ENCODE peak calls at places on chromosomes 11 and 22, in ten cellular contexts. I is caudate nucleus; J is AG09319; Z is ACHN; G is activated CD4-positive, alpha-beta T cell treated with anti-CD3 and anti-CD28 coated beads, Interleukin-2, amount 10 ng/mL, durations not matched to agents 7 days and 5 days; B is CD4-positive, alpha-beta T cell; R is D721Med; M is NCI-H526 treated with DMSO at 0.1 percent for 48 hours; A is stimulated activated CD8-positive, alpha-beta memory T cell treated with anti-CD3 and anti-CD28 coated beads, Interleukin-4, amount 100 ng/mL, for 4 hours; L is activated CD4-positive, CD25-positive, alpha-beta regulatory T cell. W is an unnamed sample.

GRCh38 chr11:94046796-94047195 is 25.6 kb downstream of the HEPHL1 start:
- DNase-seq in I (no peak), J (no peak), Z (no peak), G (no peak), B (no peak), R (no peak), M (no peak), A (no peak), L (no peak), W (no peak)

GRCh38 chr22:49788492-49788891 is 39.2 kb downstream of the BRD1 start:
- DNase-seq in I (no peak), J (no peak), Z (no peak), G (peak; percentile 34), B (no peak), R (no peak), M (no peak), A (no peak), L (no peak), W (no peak)

GRCh38 chr11:106249857-106250256 is 172.4 kb downstream of the AASDHPPT start:
- DNase-seq in I (no peak), J (no peak), Z (no peak), G (no peak), B (no peak), R (no peak), M (no peak), A (no peak), L (no peak), W (no peak)

GRCh38 chr11:128660957-128661356 is 32.9 kb upstream of the FLI1 start:
- DNase-seq in I (no peak), J (no peak), Z (no peak), G (no peak), B (no peak), R (no peak), M (no peak), A (no peak), L (no peak), W (no peak)

GRCh38 chr11:13238879-13239514 is 38.6 kb upstream of the BMAL1 start:
- DNase-seq in I (no peak), J (no peak), Z (peak; percentile 59), G (peak; percentile 68), B (peak; percentile 24), R (no peak), M (peak; percentile 17), A (peak; percentile 16), L (peak; percentile 5), W (peak; percentile 48)

GRCh38 chr22:30705710-30706651 is 11.3 kb downstream of the OSBP2 start:
- DNase-seq in I (no peak), J (peak; percentile 87), Z (no peak), G (no peak), B (no peak), R (no peak), M (no peak), A (no peak), L (no peak), W (peak; percentile 8)

GRCh38 chr11:77402218-77402556 is 71.7 kb downstream of the PAK1 start:
- DNase-seq in I (no peak), J (no peak), Z (no peak), G (no peak), B (no peak), R (no peak), M (no peak), A (no peak), L (no peak), W (no peak)

GRCh38 chr22:27494821-27495220 is 306.7 kb downstream of the MN1 start:
- DNase-seq in I (no peak), J (no peak), Z (no peak), G (no peak), B (no peak), R (no peak), M (no peak), A (no peak), L (no peak), W (no peak)

GRCh38 chr22:28441720-28442263 is 237.8 kb downstream of the TTC28 start:
- DNase-seq in I (no peak), J (no peak), Z (peak; percentile 2), G (no peak), B (no peak), R (no peak), M (no peak), A (no peak), L (no peak), W (no peak)

GRCh38 chr11:102452461-102453285 is at the start of gene TMEM123:
- DNase-seq in I (peak; percentile 76), J (no peak), Z (peak; percentile 78), G (peak; percentile 96), B (peak; percentile 89), R (peak; percentile 24), M (peak; percentile 78), A (peak; percentile 75), L (peak; percentile 86), W (peak; percentile 89)

GRCh38 chr11:8016396-8016949 is 29.3 kb downstream of the EIF3F start:
- DNase-seq in I (no peak), J (no peak), Z (no peak), G (no peak), B (no peak), R (no peak), M (no peak), A (no peak), L (no peak), W (no peak)

GRCh38 chr22:37212174-37212906 is at the start of gene SSTR3:
- DNase-seq in I (no peak), J (no peak), Z (no peak), G (no peak), B (no peak), R (no peak), M (no peak), A (no peak), L (no peak), W (no peak)

GRCh38 chr11:45025716-45026492 is 75.2 kb upstream of the TP53I11 start:
- DNase-seq in I (no peak), J (no peak), Z (no peak), G (peak; percentile 16), B (no peak), R (no peak), M (no peak), A (no peak), L (no peak), W (no peak)

GRCh38 chr11:128482512-128483191 is 104.7 kb downstream of the ETS1 start:
- DNase-seq in I (no peak), J (peak; percentile 70), Z (no peak), G (peak; percentile 62), B (peak; percentile 69), R (no peak), M (no peak), A (no peak), L (no peak), W (peak; percentile 59)

GRCh38 chr11:120339394-120339890 is 3.2 kb downstream of the ARHGEF12 start:
- DNase-seq in I (no peak), J (no peak), Z (peak; percentile 31), G (peak; percentile 14), B (no peak), R (no peak), M (peak; percentile 89), A (no peak), L (no peak), W (no peak)

GRCh38 chr11:83241291-83241946 is 44.7 kb downstream of the CCDC90B start:
- DNase-seq in I (no peak), J (peak; percentile 23), Z (peak; percentile 70), G (peak; percentile 17), B (no peak), R (no peak), M (peak; percentile 53), A (no peak), L (no peak), W (no peak)

GRCh38 chr11:132101861-132102260 is 731.4 kb downstream of the NTM start:
- DNase-seq in I (no peak), J (no peak), Z (no peak), G (no peak), B (no peak), R (no peak), M (no peak), A (no peak), L (no peak), W (no peak)

GRCh38 chr22:26416670-26417270 is 12.3 kb upstream of the ASPHD2 start:
- DNase-seq in I (no peak), J (no peak), Z (peak; percentile 86), G (no peak), B (no peak), R (no peak), M (no peak), A (no peak), L (no peak), W (no peak)

GRCh38 chr11:15945726-15946125 is 410.6 kb downstream of the SOX6 start:
- DNase-seq in I (no peak), J (no peak), Z (no peak), G (no peak), B (no peak), R (no peak), M (no peak), A (no peak), L (no peak), W (no peak)

GRCh38 chr11:2726964-2727363 is 27.2 kb upstream of the KCNQ1OT1 start:
- DNase-seq in I (no peak), J (no peak), Z (no peak), G (no peak), B (no peak), R (no peak), M (no peak), A (no peak), L (no peak), W (no peak)

GRCh38 chr11:845872-846271 is 3.2 kb downstream of the TSPAN4 start:
- DNase-seq in I (no peak), J (no peak), Z (no peak), G (no peak), B (no peak), R (no peak), M (no peak), A (no peak), L (no peak), W (no peak)

GRCh38 chr11:79440451-79441158 is at the start of gene TENM4:
- DNase-seq in I (peak; percentile 44), J (peak; percentile 43), Z (peak; percentile 78), G (no peak), B (no peak), R (peak; percentile 35), M (peak; percentile 95), A (no peak), L (no peak), W (no peak)

GRCh38 chr22:36280379-36280778 is 27.4 kb downstream of the APOL1 start:
- DNase-seq in I (no peak), J (no peak), Z (no peak), G (no peak), B (no peak), R (no peak), M (no peak), A (no peak), L (no peak), W (no peak)

GRCh38 chr11:77202941-77203900 is 75.2 kb downstream of the MYO7A start:
- DNase-seq in I (no peak), J (no peak), Z (no peak), G (no peak), B (no peak), R (no peak), M (no peak), A (no peak), L (no peak), W (no peak)